ENCODE peak calls at places on chromosomes 12 and 14, in ten cellular contexts. H, S, P, O, E, V, K, Y, C and X are unnamed samples.

GRCh38 chr14:32259368-32260013 is 56.4 kb upstream of the RNU6-8 start:
- DNase-seq in E (no peak), Y (no peak), C (no peak), V (no peak), H (no peak), K (peak; percentile 49), P (no peak), O (no peak), S (no peak), X (no peak)

GRCh38 chr12:2617365-2617764 is 177.4 kb upstream of the FKBP4 start:
- DNase-seq in S (no peak), Y (no peak), V (no peak), C (no peak), H (no peak), O (no peak), P (no peak), K (no peak), E (no peak), X (no peak)

GRCh38 chr14:90439874-90440442 is 43.1 kb downstream of the CALM1 start:
- DNase-seq in Y (no peak), K (no peak), V (no peak), H (no peak), O (no peak), S (no peak), P (no peak), C (no peak), E (peak; percentile 25), X (no peak)

GRCh38 chr12:16359512-16360491 is 12.4 kb downstream of the MGST1 start:
- DNase-seq in V (peak; percentile 43), Y (no peak), C (peak; percentile 68), P (no peak), K (no peak), S (no peak), E (peak; percentile 8), O (peak; percentile 78), H (no peak), X (no peak)

GRCh38 chr12:128551266-128552025 is 272.3 kb downstream of the SLC15A4 start:
- DNase-seq in Y (no peak), V (no peak), C (no peak), E (peak; percentile 61), P (no peak), K (no peak), O (no peak), S (no peak), H (peak; percentile 10), X (peak; percentile 79)

GRCh38 chr14:104972301-104973211 is 5.6 kb downstream of the AHNAK2 start:
- DNase-seq in V (no peak), E (no peak), P (no peak), O (no peak), Y (no peak), C (no peak), K (no peak), H (no peak), S (no peak), X (no peak)

GRCh38 chr12:84596276-84596675 is 316.3 kb downstream of the SLC6A15 start:
- DNase-seq in K (no peak), E (no peak), C (no peak), O (no peak), V (no peak), P (no peak), H (no peak), S (no peak), Y (no peak), X (peak; percentile 45)

GRCh38 chr12:98532687-98533304 is 17.4 kb downstream of the TMPO start:
- DNase-seq in P (peak; percentile 50), E (peak; percentile 13), K (peak; percentile 9), Y (no peak), V (no peak), C (peak; percentile 52), O (no peak), S (no peak), H (peak; percentile 31), X (peak; percentile 35)

GRCh38 chr14:47917344-47917954 is 242.0 kb upstream of the MDGA2 start:
- DNase-seq in E (peak; percentile 34), K (no peak), O (peak; percentile 56), P (no peak), Y (no peak), S (no peak), H (no peak), C (peak; percentile 10), V (no peak), X (no peak)

GRCh38 chr12:120534203-120534702 is at the start of gene RNF10:
- DNase-seq in K (peak; percentile 48), H (peak; percentile 87), V (peak; percentile 82), S (peak; percentile 60), Y (no peak), C (peak; percentile 85), E (peak; percentile 95), O (peak; percentile 65), P (peak; percentile 87), X (peak; percentile 91)

GRCh38 chr12:21704847-21705246 is 47.2 kb upstream of the LDHB start:
- DNase-seq in S (no peak), C (no peak), V (no peak), O (no peak), K (no peak), P (no peak), E (no peak), H (no peak), Y (no peak), X (no peak)